ENCODE peak calls at places on chromosomes 13 and 19, in five cellular contexts. X is CD4-positive, alpha-beta T cell; F is fibroblast of the aortic adventitia; N is adrenal gland; G is heart left ventricle. C is an unnamed sample.

GRCh38 chr19:16661480-16662034 is 618 bp downstream of the TMEM38A start:
- DNase-seq in X (no peak), F (no peak), N (peak), G (peak), C (peak)

GRCh38 chr19:14149509-14149994 is 13.2 kb upstream of the ASF1B start:
- DNase-seq in X (peak), F (peak), N (peak), G (peak), C (no peak)

GRCh38 chr13:81001828-81002385 is 661.0 kb upstream of the SPRY2 start:
- DNase-seq in X (no peak), F (no peak), N (no peak), G (no peak), C (no peak)

GRCh38 chr19:35206379-35206778 is 22.2 kb downstream of the FAM187B start:
- DNase-seq in X (peak), F (no peak), N (no peak), G (no peak), C (no peak)

GRCh38 chr13:22211876-22212275 is 541.0 kb downstream of the FGF9 start:
- DNase-seq in X (no peak), F (no peak), N (no peak), G (no peak), C (no peak)

GRCh38 chr19:13195678-13196077 is 45.5 kb downstream of the IER2 start:
- DNase-seq in X (peak), F (no peak), N (no peak), G (no peak), C (peak)

GRCh38 chr13:89880201-89880600 is 1467.3 kb upstream of the MIR17HG start:
- DNase-seq in X (no peak), F (no peak), N (no peak), G (no peak), C (no peak)

GRCh38 chr19:6536138-6536671 is 5.4 kb downstream of the TNFSF9 start:
- DNase-seq in X (peak), F (peak), N (peak), G (no peak), C (peak)

GRCh38 chr19:49771674-49772139 is 4.9 kb downstream of the AP2A1 start:
- DNase-seq in X (no peak), F (no peak), N (no peak), G (no peak), C (no peak)

GRCh38 chr13:94305033-94305432 is 174.4 kb downstream of the DCT start:
- DNase-seq in X (no peak), F (no peak), N (no peak), G (no peak), C (no peak)

GRCh38 chr13:95564948-95565347 is 12.4 kb downstream of the CLDN10 start:
- DNase-seq in X (no peak), F (peak), N (no peak), G (no peak), C (no peak)

GRCh38 chr13:75371223-75371622 is 110.7 kb downstream of the TBC1D4 start:
- DNase-seq in X (no peak), F (no peak), N (no peak), G (no peak), C (no peak)

GRCh38 chr13:52399708-52400107 is 6.3 kb downstream of the THSD1 start:
- DNase-seq in X (no peak), F (peak), N (no peak), G (no peak), C (no peak)
- TF ChIP-seq CTCF in X (no peak), F (peak), N (no peak), G (peak), C (no peak)

GRCh38 chr19:45581576-45581975 is 3.0 kb downstream of the OPA3 start:
- DNase-seq in X (no peak), F (no peak), N (no peak), G (no peak), C (no peak)

GRCh38 chr19:45589768-45590167 is 5.2 kb upstream of the OPA3 start:
- DNase-seq in X (no peak), F (no peak), N (no peak), G (no peak), C (no peak)

GRCh38 chr19:45587873-45588272 is 3.3 kb upstream of the OPA3 start:
- DNase-seq in X (no peak), F (no peak), N (peak), G (no peak), C (no peak)

GRCh38 chr19:45585158-45585577 is 566 bp upstream of the OPA3 start:
- DNase-seq in X (no peak), F (no peak), N (no peak), G (no peak), C (no peak)

DNA sequence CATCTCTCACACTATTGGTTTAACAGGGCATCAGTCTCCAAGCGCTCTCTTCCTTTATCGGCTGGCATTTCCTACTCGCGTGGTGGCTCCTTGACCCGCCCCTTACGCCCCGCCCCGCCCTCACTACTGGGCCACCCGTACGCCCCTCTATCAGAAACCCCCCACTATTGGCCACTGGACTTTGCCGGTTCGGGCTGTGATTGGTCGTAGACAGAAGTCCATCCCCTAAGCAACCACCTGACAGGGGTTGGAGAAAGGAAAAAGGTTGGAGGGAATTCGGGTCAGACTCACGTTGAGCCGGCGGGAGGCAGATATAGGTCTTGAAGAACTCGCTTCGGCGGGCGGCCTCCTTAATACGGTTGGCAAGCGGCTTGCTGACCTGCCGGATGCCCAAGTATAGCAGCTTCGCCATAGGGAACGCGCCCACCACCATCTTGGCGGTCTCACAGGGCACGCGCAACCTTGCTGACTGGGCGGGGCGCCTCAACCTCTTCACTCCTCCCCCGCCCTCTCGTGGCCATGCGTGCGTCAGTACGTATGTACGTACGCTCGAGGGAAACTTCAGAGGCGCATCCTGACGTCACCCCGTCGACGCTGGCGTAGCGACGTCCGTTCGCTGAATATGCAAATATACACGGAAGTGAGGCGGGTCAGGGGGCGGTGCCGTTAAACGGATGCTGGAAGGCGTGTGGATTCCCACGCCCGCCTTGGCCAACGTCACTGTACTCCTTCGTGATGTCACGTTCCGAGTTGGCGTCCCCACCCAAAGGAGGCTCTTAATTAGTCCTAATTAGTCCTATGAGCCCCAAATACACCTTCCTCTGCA is at the start of gene OPA3:
- DNase-seq in X (peak), F (peak), N (peak), G (peak), C (peak)
- TF ChIP-seq CTCF in X (no peak), F (no peak), N (no peak), G (peak), C (no peak)

DNA sequence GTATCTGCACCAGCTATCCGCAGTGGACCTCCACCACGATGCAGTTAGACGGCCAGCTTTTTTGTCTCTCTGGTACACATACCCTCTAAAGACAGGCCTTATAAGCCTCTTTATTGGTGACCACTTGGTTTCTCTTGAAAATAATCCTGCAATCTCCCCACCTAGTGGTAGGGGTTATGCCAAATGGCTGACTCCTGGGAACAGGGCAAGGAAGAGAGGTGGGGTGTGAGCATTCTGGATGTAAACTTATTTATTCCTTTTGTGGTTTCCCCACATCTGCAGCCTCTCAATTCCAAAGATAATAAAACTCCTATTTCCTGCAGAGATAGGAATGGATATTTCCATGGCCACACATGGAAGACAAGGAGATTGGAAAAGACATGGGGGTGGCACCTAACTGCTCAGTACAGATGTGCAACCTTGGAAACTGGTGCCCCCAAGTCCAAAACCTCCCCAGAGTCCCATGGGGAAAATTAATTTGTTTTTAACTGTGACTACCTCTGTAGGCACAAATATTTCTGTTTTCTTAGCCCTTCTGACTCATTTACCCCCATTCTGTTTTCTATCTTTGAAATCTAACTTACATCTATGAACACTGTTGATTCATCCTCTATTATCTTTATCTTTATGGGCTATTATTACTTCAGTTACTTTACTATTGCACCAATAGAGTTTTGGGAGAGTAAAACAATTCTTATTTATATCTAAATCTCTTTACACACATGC is 112.7 kb upstream of the TSHZ3 start:
- DNase-seq in X (no peak), F (peak), N (no peak), G (no peak), C (no peak)
- TF ChIP-seq CTCF in X (no peak), F (peak), N (no peak), G (no peak), C (no peak)

DNA sequence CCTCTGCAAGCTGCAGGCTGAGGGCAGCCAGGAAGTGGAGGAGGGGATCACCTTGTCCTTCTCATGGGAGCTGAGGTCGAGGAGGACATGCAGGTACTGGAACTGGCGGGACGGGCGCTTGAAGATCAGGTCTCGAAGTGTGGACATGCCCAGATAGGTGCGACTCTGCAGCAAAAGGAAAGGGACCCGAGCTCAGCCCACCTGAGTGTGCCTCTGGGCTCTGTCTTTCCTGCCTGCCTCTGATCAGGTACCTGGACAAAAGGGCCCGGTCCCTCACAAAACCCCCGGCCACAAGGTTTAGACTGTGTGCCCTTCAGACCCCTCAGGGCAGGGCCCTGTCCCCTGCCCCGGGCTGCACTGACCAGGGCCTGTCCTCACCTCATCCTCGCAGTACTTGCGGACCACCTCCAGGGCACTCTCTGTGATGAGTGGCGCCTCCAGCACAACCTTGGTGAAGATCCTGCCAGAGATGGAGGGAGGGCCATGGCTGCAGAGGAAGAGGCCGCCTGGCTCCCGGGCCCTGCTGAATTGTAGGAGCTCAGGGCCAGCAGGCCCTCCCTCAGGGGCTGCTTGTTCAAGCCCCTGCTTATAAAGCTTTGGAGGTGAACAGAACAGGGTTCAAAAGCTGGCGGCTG is 12.5 kb upstream of the RSPH6A start:
- DNase-seq in X (no peak), F (no peak), N (no peak), G (no peak), C (no peak)
- TF ChIP-seq CTCF in X (no peak), F (no peak), N (no peak), G (no peak), C (no peak)

GRCh38 chr19:5170329-5170745 is 170.3 kb downstream of the PTPRS start:
- DNase-seq in X (peak), F (no peak), N (no peak), G (no peak), C (peak)
- TF ChIP-seq CTCF in X (peak), F (peak), N (peak), G (peak), C (no peak)

DNA sequence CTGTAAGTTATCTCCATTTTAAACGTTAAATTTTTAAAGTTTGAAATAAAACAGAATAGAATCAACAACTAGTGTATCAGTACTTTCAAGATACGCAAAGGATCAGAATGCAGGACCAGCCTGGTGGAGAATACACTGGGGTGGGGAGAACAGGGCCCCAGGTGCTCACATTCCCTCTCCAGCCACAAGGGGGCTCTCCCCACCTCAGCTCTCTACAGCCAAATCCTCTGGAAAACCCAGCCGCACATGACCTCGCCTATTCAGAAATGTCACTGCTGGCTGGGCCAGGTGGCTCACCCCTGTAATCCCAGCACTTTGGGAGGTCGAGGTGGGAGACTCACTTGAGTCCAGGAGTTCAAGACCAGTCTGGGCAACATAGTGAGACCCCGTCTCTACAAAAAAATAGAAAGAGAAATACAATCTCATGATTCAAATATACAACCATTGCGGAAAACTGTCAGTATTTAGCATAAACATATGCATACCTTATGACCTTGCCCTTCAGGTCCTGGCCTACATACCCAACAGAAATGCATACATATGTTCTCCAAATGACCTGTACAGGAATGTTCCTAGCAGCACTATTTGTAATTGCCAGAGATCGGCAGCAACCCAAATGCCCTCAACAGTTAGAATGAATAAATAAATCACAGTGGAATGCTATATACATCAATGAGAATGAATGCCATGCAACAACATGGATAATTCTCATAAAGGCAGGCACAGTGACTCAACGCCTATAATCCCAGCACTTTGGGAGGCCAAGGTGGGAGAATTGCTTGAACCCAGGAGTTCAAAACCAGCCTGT is 18.4 kb downstream of the TEX101 start:
- DNase-seq in X (peak), F (peak), N (peak), G (peak), C (peak)
- TF ChIP-seq CTCF in X (peak), F (peak), N (peak), G (peak), C (peak)

GRCh38 chr19:55086730-55087541 is 11.3 kb downstream of the EPS8L1 start:
- DNase-seq in X (no peak), F (peak), N (peak), G (peak), C (no peak)

GRCh38 chr19:55089279-55089944 is 13.7 kb downstream of the EPS8L1 start:
- DNase-seq in X (no peak), F (no peak), N (peak), G (no peak), C (no peak)

GRCh38 chr19:55087542-55087935 is 11.9 kb downstream of the EPS8L1 start:
- DNase-seq in X (no peak), F (no peak), N (peak), G (no peak), C (no peak)

GRCh38 chr19:55088021-55088451 is 12.4 kb downstream of the EPS8L1 start:
- DNase-seq in X (no peak), F (no peak), N (no peak), G (no peak), C (no peak)

GRCh38 chr19:55088543-55089265 is 13.0 kb downstream of the EPS8L1 start:
- DNase-seq in X (peak), F (peak), N (peak), G (no peak), C (peak)
- TF ChIP-seq CTCF in X (peak), F (peak), N (peak), G (peak), C (peak)

DNA sequence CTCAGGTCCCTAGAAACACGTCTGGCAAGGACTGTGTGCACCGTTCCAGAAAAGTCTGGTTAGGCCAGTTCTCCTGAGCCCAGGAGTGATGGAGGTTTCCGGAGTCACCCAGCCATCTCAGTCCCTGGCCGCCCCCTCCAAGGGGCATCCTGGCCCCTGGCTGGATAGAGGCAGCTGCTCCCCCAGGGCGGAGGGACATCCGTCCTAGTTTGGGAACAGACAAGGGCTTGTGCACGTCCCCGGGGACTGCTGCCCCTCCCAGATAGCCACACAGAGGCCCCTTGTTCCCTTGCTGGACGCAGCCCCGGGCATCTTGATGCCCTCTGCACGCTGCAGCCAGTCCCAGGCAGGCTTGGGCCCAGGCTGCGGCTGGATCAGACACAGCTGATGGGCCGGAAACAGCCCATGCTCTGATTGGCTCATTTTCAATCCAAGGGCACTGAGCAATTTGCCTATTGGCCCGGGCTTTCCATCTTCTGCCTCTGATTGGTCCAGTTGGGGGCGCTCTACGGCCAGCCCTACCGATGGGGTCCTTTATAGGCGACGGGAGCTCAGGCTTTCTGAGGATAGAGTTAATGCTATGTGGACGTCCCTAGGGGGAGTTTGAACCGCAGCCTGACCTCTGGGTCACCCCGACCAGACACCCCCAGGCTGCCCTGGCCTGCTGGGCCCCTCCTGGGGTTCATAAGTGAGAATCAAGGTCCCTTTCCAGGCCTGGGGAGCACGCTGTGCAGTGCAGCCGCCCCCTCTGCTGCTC is 3.7 kb downstream of the S1PR2 start:
- DNase-seq in X (no peak), F (peak), N (no peak), G (peak), C (no peak)
- TF ChIP-seq CTCF in X (no peak), F (peak), N (no peak), G (peak), C (no peak)

DNA sequence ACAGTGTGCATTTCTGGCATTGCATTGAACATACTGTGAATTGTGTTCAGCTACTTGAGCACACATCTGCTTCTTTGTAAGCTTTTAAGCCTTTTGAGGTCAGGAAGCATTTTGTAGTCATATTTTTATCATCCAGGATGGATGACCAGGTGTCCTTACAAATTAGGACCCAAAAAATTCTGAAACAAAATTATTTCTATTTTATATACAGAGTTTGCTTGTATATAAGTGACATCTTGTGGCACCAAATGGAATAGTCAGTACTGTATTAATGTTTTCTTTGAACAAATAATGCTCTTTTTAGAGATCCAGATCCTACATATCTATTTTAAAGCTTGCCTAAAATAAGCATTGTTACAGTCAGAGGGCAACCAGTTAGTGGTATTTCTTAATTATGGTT is 9.5 kb upstream of the SUPT20H start:
- DNase-seq in X (no peak), F (peak), N (no peak), G (no peak), C (no peak)
- TF ChIP-seq CTCF in X (no peak), F (peak), N (peak), G (peak), C (no peak)